ENCODE peak calls at places on chromosomes 5 and 9, in six cellular contexts. One of them, this sample, is unnamed. For H4K20me1 and H3K4me1, the result is how much of the 10 kb centered on the place peaks cover.

GRCh38 chr5:143340891-143341685 is 62.4 kb downstream of the NR3C1 start:
- DNase-seq in hepatocyte: no peak
- DNase-seq in fibroblast of lung: no peak
- DNase-seq in HCT116: no peak
- DNase-seq in IMR-90: peak
- DNase-seq in H9: no peak
- DNase-seq in this sample: no peak

GRCh38 chr5:8884029-8884428 is 661.8 kb downstream of the SEMA5A start:
- DNase-seq in hepatocyte: no peak
- DNase-seq in fibroblast of lung: no peak
- DNase-seq in HCT116: no peak
- DNase-seq in IMR-90: no peak
- DNase-seq in H9: no peak
- DNase-seq in this sample: no peak

GRCh38 chr5:143887901-143888648 is 76.1 kb downstream of the HMHB1 start:
- DNase-seq in hepatocyte: no peak
- DNase-seq in fibroblast of lung: peak
- DNase-seq in HCT116: no peak
- DNase-seq in IMR-90: peak
- DNase-seq in H9: no peak
- DNase-seq in this sample: no peak

GRCh38 chr5:20340123-20340522 is 352.1 kb upstream of the CDH18 start:
- DNase-seq in hepatocyte: no peak
- DNase-seq in fibroblast of lung: no peak
- DNase-seq in HCT116: no peak
- DNase-seq in IMR-90: no peak
- DNase-seq in H9: no peak
- DNase-seq in this sample: no peak

GRCh38 chr9:109016132-109016531 is 2.8 kb upstream of the CTNNAL1 start:
- DNase-seq in hepatocyte: no peak
- DNase-seq in fibroblast of lung: no peak
- DNase-seq in HCT116: no peak
- DNase-seq in IMR-90: no peak
- DNase-seq in H9: no peak
- DNase-seq in this sample: no peak

GRCh38 chr9:121268598-121269029 is 652 bp downstream of the GSN start:
- DNase-seq in hepatocyte: no peak
- DNase-seq in fibroblast of lung: no peak
- DNase-seq in HCT116: no peak
- DNase-seq in IMR-90: no peak
- DNase-seq in H9: no peak
- DNase-seq in this sample: peak

GRCh38 chr9:136365775-136366223 is 2.3 kb upstream of the DNLZ start:
- DNase-seq in hepatocyte: no peak
- DNase-seq in fibroblast of lung: no peak
- DNase-seq in HCT116: no peak
- DNase-seq in IMR-90: no peak
- DNase-seq in H9: no peak
- DNase-seq in this sample: peak

GRCh38 chr5:27336817-27337216 is 298.4 kb upstream of the CDH9 start:
- DNase-seq in hepatocyte: no peak
- DNase-seq in fibroblast of lung: no peak
- DNase-seq in HCT116: no peak
- DNase-seq in IMR-90: no peak
- DNase-seq in H9: no peak
- DNase-seq in this sample: no peak

GRCh38 chr9:13279284-13280162 is at the start of gene MPDZ:
- DNase-seq in hepatocyte: peak
- DNase-seq in fibroblast of lung: peak
- DNase-seq in HCT116: no peak
- DNase-seq in IMR-90: peak
- DNase-seq in H9: peak
- DNase-seq in this sample: no peak

GRCh38 chr9:75445122-75445521 is 356.8 kb downstream of the OSTF1 start:
- DNase-seq in hepatocyte: no peak
- DNase-seq in fibroblast of lung: no peak
- DNase-seq in HCT116: no peak
- DNase-seq in IMR-90: no peak
- DNase-seq in H9: no peak
- DNase-seq in this sample: no peak

GRCh38 chr9:97293207-97293721 is 14.2 kb upstream of the CCDC180 start:
- DNase-seq in hepatocyte: no peak
- DNase-seq in fibroblast of lung: peak
- DNase-seq in HCT116: no peak
- DNase-seq in IMR-90: peak
- DNase-seq in H9: no peak
- DNase-seq in this sample: no peak

GRCh38 chr5:137498301-137498735 is 808 bp downstream of the SPOCK1 start:
- DNase-seq in hepatocyte: peak
- DNase-seq in fibroblast of lung: no peak
- DNase-seq in HCT116: no peak
- DNase-seq in IMR-90: no peak
- DNase-seq in H9: peak
- DNase-seq in this sample: no peak

GRCh38 chr5:137754961-137755762 is 999 bp upstream of the HNRNPA0 start:
- DNase-seq in hepatocyte: no peak
- DNase-seq in fibroblast of lung: no peak
- DNase-seq in HCT116: no peak
- DNase-seq in IMR-90: no peak
- DNase-seq in H9: no peak
- DNase-seq in this sample: no peak

GRCh38 chr5:32625106-32625505 is 39.7 kb downstream of the SUB1 start:
- DNase-seq in hepatocyte: no peak
- DNase-seq in fibroblast of lung: no peak
- DNase-seq in HCT116: no peak
- DNase-seq in IMR-90: no peak
- DNase-seq in H9: no peak
- DNase-seq in this sample: no peak

GRCh38 chr5:14946813-14947640 is 75.4 kb upstream of the ANKH start:
- DNase-seq in hepatocyte: peak
- DNase-seq in fibroblast of lung: peak
- DNase-seq in HCT116: peak
- DNase-seq in IMR-90: no peak
- DNase-seq in H9: no peak
- DNase-seq in this sample: peak

GRCh38 chr5:28344803-28345433 is 1306.5 kb upstream of the CDH9 start:
- DNase-seq in hepatocyte: peak
- DNase-seq in fibroblast of lung: no peak
- DNase-seq in HCT116: no peak
- DNase-seq in IMR-90: no peak
- DNase-seq in H9: peak
- DNase-seq in this sample: peak

GRCh38 chr5:138725153-138725884 is 27.9 kb upstream of the CTNNA1 start:
- DNase-seq in hepatocyte: peak
- DNase-seq in fibroblast of lung: peak
- DNase-seq in HCT116: peak
- DNase-seq in IMR-90: peak
- DNase-seq in H9: peak
- DNase-seq in this sample: peak

GRCh38 chr9:80842383-80842782 is 847.0 kb downstream of the TLE1 start:
- DNase-seq in hepatocyte: no peak
- DNase-seq in fibroblast of lung: peak
- DNase-seq in HCT116: no peak
- DNase-seq in IMR-90: no peak
- DNase-seq in H9: no peak
- DNase-seq in this sample: no peak

GRCh38 chr5:132655821-132656773 is 1.9 kb upstream of the IL13 start:
- DNase-seq in hepatocyte: peak
- DNase-seq in fibroblast of lung: peak
- DNase-seq in HCT116: no peak
- DNase-seq in IMR-90: no peak
- DNase-seq in H9: peak
- DNase-seq in this sample: no peak

GRCh38 chr5:142779163-142779562 is 9.0 kb downstream of the ARHGAP26 start:
- DNase-seq in hepatocyte: no peak
- DNase-seq in fibroblast of lung: no peak
- DNase-seq in HCT116: no peak
- DNase-seq in IMR-90: no peak
- DNase-seq in H9: no peak
- DNase-seq in this sample: no peak

GRCh38 chr9:38281917-38282316 is 110.6 kb upstream of the ALDH1B1 start:
- DNase-seq in hepatocyte: no peak
- DNase-seq in fibroblast of lung: no peak
- DNase-seq in HCT116: no peak
- DNase-seq in IMR-90: no peak
- DNase-seq in H9: no peak
- DNase-seq in this sample: no peak

GRCh38 chr9:74577956-74578355 is 80.8 kb downstream of the RORB start:
- DNase-seq in hepatocyte: peak
- DNase-seq in fibroblast of lung: peak
- DNase-seq in HCT116: peak
- DNase-seq in IMR-90: peak
- DNase-seq in H9: no peak
- DNase-seq in this sample: peak

GRCh38 chr5:163917741-163918140 is 412.3 kb downstream of the MAT2B start:
- DNase-seq in hepatocyte: no peak
- DNase-seq in fibroblast of lung: no peak
- DNase-seq in HCT116: no peak
- DNase-seq in IMR-90: peak
- DNase-seq in H9: no peak
- DNase-seq in this sample: no peak

GRCh38 chr9:136328011-136328621 is 777 bp downstream of the GPSM1 start:
- DNase-seq in hepatocyte: peak
- DNase-seq in fibroblast of lung: no peak
- DNase-seq in HCT116: no peak
- DNase-seq in IMR-90: no peak
- DNase-seq in H9: no peak
- DNase-seq in this sample: no peak

GRCh38 chr9:87428659-87429058 is 69.0 kb upstream of the DAPK1 start:
- DNase-seq in hepatocyte: no peak
- DNase-seq in fibroblast of lung: no peak
- DNase-seq in HCT116: no peak
- DNase-seq in IMR-90: no peak
- DNase-seq in H9: no peak
- DNase-seq in this sample: no peak

GRCh38 chr9:137650259-137650658 is 31.5 kb downstream of the EHMT1 start:
- DNase-seq in hepatocyte: no peak
- DNase-seq in fibroblast of lung: no peak
- DNase-seq in HCT116: no peak
- DNase-seq in IMR-90: no peak
- DNase-seq in H9: no peak
- DNase-seq in this sample: no peak

GRCh38 chr5:4630031-4630430 is 510.1 kb upstream of the ADAMTS16 start:
- DNase-seq in hepatocyte: peak
- DNase-seq in fibroblast of lung: no peak
- DNase-seq in HCT116: no peak
- DNase-seq in IMR-90: no peak
- DNase-seq in H9: no peak
- DNase-seq in this sample: no peak

GRCh38 chr9:115981011-115981410 is 172.6 kb upstream of the PAPPA start:
- DNase-seq in hepatocyte: no peak
- DNase-seq in fibroblast of lung: no peak
- DNase-seq in HCT116: no peak
- DNase-seq in IMR-90: no peak
- DNase-seq in H9: no peak
- DNase-seq in this sample: no peak

GRCh38 chr9:28853487-28853886 is 1280.2 kb upstream of the C9orf72 start:
- DNase-seq in hepatocyte: no peak
- DNase-seq in fibroblast of lung: no peak
- DNase-seq in HCT116: no peak
- DNase-seq in IMR-90: no peak
- DNase-seq in H9: peak
- DNase-seq in this sample: no peak

GRCh38 chr5:125655156-125655555 is 768.1 kb upstream of the GRAMD2B start:
- DNase-seq in hepatocyte: no peak
- DNase-seq in fibroblast of lung: no peak
- DNase-seq in HCT116: no peak
- DNase-seq in IMR-90: no peak
- DNase-seq in H9: no peak
- DNase-seq in this sample: no peak
- H4K20me1 ChIP-seq in hepatocyte: under half
- H4K20me1 ChIP-seq in fibroblast of lung: under half
- H4K20me1 ChIP-seq in HCT116: under half
- H4K20me1 ChIP-seq in IMR-90: under half
- H4K20me1 ChIP-seq in H9: under half
- H4K20me1 ChIP-seq in this sample: under half

DNA sequence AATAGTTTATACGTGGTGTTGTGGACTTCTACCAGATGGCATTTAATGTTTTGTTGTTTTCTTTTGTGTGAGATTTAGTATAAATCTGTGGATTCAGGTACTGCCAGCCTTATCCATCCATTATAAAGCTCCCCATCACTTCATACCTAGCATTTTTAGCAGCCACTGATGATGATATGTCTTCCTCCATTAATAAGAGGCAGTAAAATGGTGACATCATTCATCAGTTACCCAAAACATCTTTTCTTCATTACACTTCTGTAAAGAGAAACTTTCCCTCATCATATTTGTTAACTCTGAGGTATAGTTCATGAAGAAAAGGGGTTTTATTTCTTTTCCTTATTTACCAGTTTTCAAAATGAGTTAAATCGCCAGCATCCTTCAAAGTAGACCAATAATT is 19.4 kb downstream of the CHD1 start:
- DNase-seq in hepatocyte: no peak
- DNase-seq in fibroblast of lung: no peak
- DNase-seq in HCT116: no peak
- DNase-seq in IMR-90: no peak
- DNase-seq in H9: no peak
- DNase-seq in this sample: no peak
- H3K4me1 ChIP-seq in hepatocyte: under half
- H3K4me1 ChIP-seq in fibroblast of lung: under half
- H3K4me1 ChIP-seq in HCT116: under half
- H3K4me1 ChIP-seq in IMR-90: under half
- H3K4me1 ChIP-seq in H9: under half
- H3K4me1 ChIP-seq in this sample: under half

GRCh38 chr9:37178742-37179141 is 58.4 kb downstream of the ZCCHC7 start:
- DNase-seq in hepatocyte: no peak
- DNase-seq in fibroblast of lung: no peak
- DNase-seq in HCT116: no peak
- DNase-seq in IMR-90: no peak
- DNase-seq in H9: no peak
- DNase-seq in this sample: no peak

GRCh38 chr9:37179576-37179975 is 59.2 kb downstream of the ZCCHC7 start:
- DNase-seq in hepatocyte: no peak
- DNase-seq in fibroblast of lung: no peak
- DNase-seq in HCT116: no peak
- DNase-seq in IMR-90: no peak
- DNase-seq in H9: no peak
- DNase-seq in this sample: no peak

GRCh38 chr9:37184905-37185867 is 64.8 kb downstream of the ZCCHC7 start:
- DNase-seq in hepatocyte: no peak
- DNase-seq in fibroblast of lung: no peak
- DNase-seq in HCT116: no peak
- DNase-seq in IMR-90: no peak
- DNase-seq in H9: no peak
- DNase-seq in this sample: no peak

GRCh38 chr9:37182718-37183117 is 62.3 kb downstream of the ZCCHC7 start:
- DNase-seq in hepatocyte: no peak
- DNase-seq in fibroblast of lung: no peak
- DNase-seq in HCT116: no peak
- DNase-seq in IMR-90: no peak
- DNase-seq in H9: no peak
- DNase-seq in this sample: no peak

GRCh38 chr9:37180138-37180537 is 59.8 kb downstream of the ZCCHC7 start:
- DNase-seq in hepatocyte: no peak
- DNase-seq in fibroblast of lung: no peak
- DNase-seq in HCT116: no peak
- DNase-seq in IMR-90: no peak
- DNase-seq in H9: no peak
- DNase-seq in this sample: no peak
- TF ChIP-seq CTCF in hepatocyte: no peak
- TF ChIP-seq CTCF in fibroblast of lung: no peak
- TF ChIP-seq CTCF in HCT116: no peak
- TF ChIP-seq CTCF in IMR-90: no peak
- TF ChIP-seq CTCF in H9: peak
- TF ChIP-seq CTCF in this sample: peak

GRCh38 chr9:112784020-112784788 is 33.6 kb downstream of the SNX30 start:
- DNase-seq in hepatocyte: peak
- DNase-seq in fibroblast of lung: peak
- DNase-seq in HCT116: no peak
- DNase-seq in IMR-90: peak
- DNase-seq in H9: peak
- DNase-seq in this sample: no peak
- H4K20me1 ChIP-seq in hepatocyte: under half
- H4K20me1 ChIP-seq in fibroblast of lung: under half
- H4K20me1 ChIP-seq in HCT116: under half
- H4K20me1 ChIP-seq in IMR-90: under half
- H4K20me1 ChIP-seq in H9: under half
- H4K20me1 ChIP-seq in this sample: under half